ENCODE peak calls at places on chromosomes 1 and 21, in six cellular contexts. I is right lobe of liver, X is lower leg skin, J is A549, G is heart left ventricle, V is H54. P is an unnamed sample.

GRCh38 chr1:228837817-228838716 is 102.8 kb downstream of the RHOU start:
- DNase-seq in J (peak), G (no peak), I (peak), V (peak), X (no peak), P (no peak)

GRCh38 chr1:28139033-28139712 is 37.3 kb downstream of the PTAFR start:
- DNase-seq in J (peak), I (no peak), X (no peak), V (no peak), G (no peak), P (no peak)

GRCh38 chr1:197787056-197787455 is 11.8 kb upstream of the DENND1B start:
- DNase-seq in J (no peak), V (no peak), G (no peak), I (no peak), X (no peak), P (no peak)

GRCh38 chr1:235937123-235937522 is 70.4 kb upstream of the LYST start:
- DNase-seq in X (peak), V (no peak), G (no peak), I (no peak), J (no peak), P (no peak)

GRCh38 chr1:92537333-92537884 is 50.7 kb upstream of the GFI1 start:
- DNase-seq in G (no peak), V (no peak), I (no peak), X (no peak), J (no peak), P (no peak)

GRCh38 chr1:101346419-101346818 is 109.6 kb downstream of the S1PR1 start:
- DNase-seq in X (no peak), G (no peak), I (no peak), V (no peak), J (no peak), P (no peak)

GRCh38 chr1:154755858-154756730 is 114.0 kb downstream of the KCNN3 start:
- DNase-seq in I (no peak), J (peak), X (peak), V (no peak), G (no peak), P (no peak)

GRCh38 chr1:230067441-230067870 is 418 bp downstream of the GALNT2 start:
- DNase-seq in V (no peak), I (no peak), X (peak), J (peak), G (peak), P (peak)

GRCh38 chr1:202164271-202165037 is 4.1 kb upstream of the PTPN7 start:
- DNase-seq in X (peak), J (no peak), V (no peak), I (no peak), G (no peak), P (peak)

GRCh38 chr1:24210195-24210627 is 23.1 kb upstream of the IFNLR1 start:
- DNase-seq in V (no peak), X (no peak), J (no peak), I (no peak), G (no peak), P (no peak)

GRCh38 chr1:157045251-157046218 is at the start of gene ARHGEF11:
- DNase-seq in V (peak), J (peak), X (peak), G (peak), I (peak), P (peak)

GRCh38 chr1:17251699-17252376 is 2.9 kb downstream of the PADI3 start:
- DNase-seq in J (no peak), G (no peak), X (no peak), V (peak), I (no peak), P (no peak)

GRCh38 chr1:202018226-202018475 is 7.8 kb downstream of the ELF3 start:
- DNase-seq in X (no peak), I (no peak), G (no peak), V (no peak), J (no peak), P (no peak)

GRCh38 chr1:50992532-50993318 is 22.7 kb downstream of the CDKN2C start:
- DNase-seq in I (no peak), G (no peak), X (no peak), J (no peak), V (no peak), P (no peak)

GRCh38 chr1:228454238-228454637 is 32.9 kb upstream of the RNF187 start:
- DNase-seq in X (no peak), G (no peak), J (no peak), I (no peak), V (no peak), P (no peak)

GRCh38 chr1:220410681-220411080 is 117.3 kb upstream of the MARK1 start:
- DNase-seq in J (no peak), X (no peak), V (no peak), I (no peak), G (no peak), P (no peak)

DNA sequence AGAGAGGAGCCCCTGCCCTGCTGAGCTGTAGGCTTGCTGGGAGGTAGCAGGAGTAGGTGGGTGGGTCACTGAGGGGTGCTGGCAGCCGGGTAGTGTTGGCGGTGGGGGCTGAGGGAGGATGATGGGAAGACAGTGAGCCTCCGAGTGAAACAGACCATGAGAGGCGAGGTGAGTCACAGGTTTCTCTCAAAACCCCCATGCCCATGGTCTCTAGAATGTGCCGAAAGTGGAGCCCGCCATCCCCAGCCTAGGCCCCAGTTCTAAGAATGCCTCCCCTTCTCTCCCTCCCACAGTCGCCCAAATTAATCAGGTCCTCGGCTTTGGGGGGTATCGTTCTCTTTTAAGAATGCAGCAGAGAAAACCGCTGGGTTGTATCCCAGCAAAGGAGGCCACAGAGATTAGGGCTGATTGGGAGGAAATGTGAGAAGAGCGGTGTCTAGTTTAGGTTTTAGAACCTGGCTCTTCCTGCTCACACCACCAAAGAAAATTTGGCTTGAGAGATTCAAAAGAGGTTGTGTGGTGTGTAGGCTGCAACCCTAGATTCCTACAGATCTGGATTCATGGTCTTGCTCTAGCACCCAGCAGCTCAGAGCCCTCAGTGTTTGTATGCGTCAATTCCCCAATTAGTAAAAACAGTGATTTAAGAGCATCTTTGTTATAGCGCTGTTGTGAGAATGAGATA is 27.7 kb upstream of the IL19 start:
- DNase-seq in X (no peak), I (no peak), V (no peak), J (no peak), G (no peak), P (no peak)
- TF ChIP-seq POLR2A in X (no peak), I (no peak), V (no peak), J (no peak), G (no peak), P (no peak)

DNA sequence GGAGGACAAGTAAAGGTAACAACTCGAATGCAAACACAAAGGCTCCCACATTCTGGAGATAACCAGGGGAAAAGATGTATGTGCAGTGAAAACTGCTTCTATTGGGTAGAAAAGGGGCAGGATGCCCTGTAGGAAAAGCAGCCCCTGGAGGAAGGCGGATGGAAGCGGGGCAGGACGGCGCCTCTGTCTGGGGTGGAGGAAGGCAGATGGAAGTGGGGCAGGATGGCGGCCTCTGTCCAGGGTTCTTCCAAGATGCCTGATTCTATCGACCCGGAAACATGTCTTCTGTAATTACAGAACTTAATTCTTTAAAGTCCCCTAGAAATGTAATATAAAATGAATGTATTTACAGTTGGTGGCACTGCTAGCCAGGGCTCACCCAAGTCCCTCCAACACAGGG is 24.0 kb upstream of the LRRC47 start:
- DNase-seq in J (no peak), V (no peak), X (no peak), I (peak), G (no peak), P (no peak)
- TF ChIP-seq POLR2A in J (no peak), V (no peak), X (no peak), I (no peak), G (no peak), P (no peak)

DNA sequence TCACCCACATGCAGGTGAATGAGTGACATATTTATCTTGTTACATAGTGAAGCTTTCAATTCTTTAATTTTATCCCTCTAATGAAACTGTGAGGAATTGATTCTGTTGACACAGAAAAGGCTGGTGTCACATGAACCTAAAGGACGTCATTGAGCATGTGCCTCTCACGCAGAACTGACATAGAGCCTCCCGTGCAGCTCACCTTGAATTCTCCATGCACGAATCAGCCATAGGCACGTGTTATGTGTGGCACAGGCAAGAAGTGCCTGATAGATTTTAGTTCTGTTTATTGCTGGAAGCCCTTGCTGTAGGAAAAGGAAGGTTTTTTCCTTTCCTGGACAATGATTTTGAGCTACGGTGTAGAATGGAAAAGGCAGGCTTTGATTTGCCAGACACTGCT is 11.3 kb downstream of the ADARB1 start:
- DNase-seq in G (no peak), I (no peak), V (no peak), X (no peak), J (no peak), P (no peak)
- TF ChIP-seq POLR2A in G (no peak), I (no peak), V (no peak), X (no peak), J (no peak), P (no peak)

DNA sequence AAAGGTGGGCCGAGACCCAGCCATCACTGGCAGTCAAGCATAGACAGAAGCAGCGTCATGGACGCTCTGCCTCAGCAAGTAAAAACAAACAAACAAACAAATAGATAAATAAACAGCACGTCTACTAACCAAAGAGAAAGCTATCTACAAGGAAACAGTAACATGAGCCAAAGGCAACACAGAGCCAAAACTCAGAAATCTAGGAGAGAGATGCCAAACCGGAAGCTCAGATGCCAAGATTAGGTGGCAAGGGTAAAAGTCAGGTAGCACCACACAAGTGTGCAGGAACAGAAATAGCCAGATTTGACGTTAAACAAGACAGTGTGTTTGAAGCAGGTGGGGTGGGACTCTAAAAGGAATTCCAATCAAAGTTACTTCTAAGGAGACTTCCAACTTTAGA is 448.3 kb upstream of the NFIA start:
- DNase-seq in G (no peak), X (no peak), I (no peak), V (no peak), J (no peak), P (no peak)
- TF ChIP-seq POLR2A in G (no peak), X (no peak), I (no peak), V (no peak), J (no peak), P (no peak)